ENCODE peak calls at places on chromosomes 4 and X, in four cellular contexts. X, I, V and A are unnamed samples.

GRCh38 chr4:97038146-97038516 is 1105.1 kb downstream of the STPG2 start:
- DNase-seq in V (no peak), I (no peak), X (no peak), A (no peak)

GRCh38 chr4:132592340-132592739 is 556.8 kb upstream of the PCDH10 start:
- DNase-seq in V (no peak), I (no peak), X (no peak), A (no peak)

GRCh38 chr4:54384563-54384962 is 155.5 kb downstream of the PDGFRA start:
- DNase-seq in X (no peak), I (peak; percentile 92), V (no peak), A (peak; percentile 46)

GRCh38 chr4:75555294-75556164 is at the start of gene ODAPH:
- DNase-seq in I (no peak), V (peak; percentile 10), X (peak; percentile 7), A (peak; percentile 2)

GRCh38 chr4:17769406-17770174 is 11.8 kb downstream of the FAM184B start:
- DNase-seq in V (no peak), X (no peak), I (no peak), A (no peak)

GRCh38 chr4:94939791-94940530 is 182.2 kb downstream of the BMPR1B start:
- DNase-seq in V (no peak), X (no peak), I (no peak), A (no peak)

GRCh38 chrX:38312436-38312835 is 14.9 kb downstream of the RPGR start:
- DNase-seq in I (no peak), V (no peak), X (no peak), A (no peak)

GRCh38 chr4:24488399-24489164 is 95.8 kb downstream of the DHX15 start:
- DNase-seq in V (peak; percentile 49), I (peak; percentile 60), X (peak; percentile 23), A (peak; percentile 51)

GRCh38 chrX:113929004-113929403 is 654.9 kb upstream of the HTR2C start:
- DNase-seq in V (no peak), I (peak; percentile 30), X (no peak), A (peak; percentile 43)

GRCh38 chrX:36978886-36979285 is 29.3 kb upstream of the FAM47C start:
- DNase-seq in I (no peak), V (no peak), X (no peak), A (no peak)